ENCODE peak calls at places on chromosomes 13 and 19, in nine cellular contexts. X is activated CD4-positive, alpha-beta T cell treated with anti-CD3 and anti-CD28 coated beads for 48 hours; Z is NCI-H2081; L is PC-3; Q is brain pericyte; S is Right ventricle myocardium superior; F is glutamatergic neuron; D is neural crest cell; B is kidney tubule cell. M is an unnamed sample.

GRCh38 chr13:110250258-110250891 is 56.6 kb downstream of the COL4A1 start:
- DNase-seq in Z (no peak), B (peak), Q (peak), D (no peak), S (peak), F (no peak), L (peak), X (no peak), M (no peak)

GRCh38 chr13:59176775-59177174 is 987.0 kb downstream of the DIAPH3 start:
- DNase-seq in X (no peak), Z (no peak), D (no peak), S (no peak), B (no peak), L (peak), F (no peak), Q (no peak), M (no peak)

GRCh38 chr19:16268676-16269319 is 55.8 kb upstream of the KLF2 start:
- DNase-seq in D (no peak), Q (no peak), L (no peak), Z (no peak), F (no peak), B (no peak), S (no peak), X (peak), M (no peak)

GRCh38 chr19:8558325-8558724 is 18.9 kb downstream of the MYO1F start:
- DNase-seq in L (no peak), D (no peak), X (no peak), B (no peak), F (no peak), S (no peak), Z (no peak), Q (no peak), M (no peak)

GRCh38 chr13:34467450-34468083 is 474.5 kb upstream of the NBEA start:
- DNase-seq in F (no peak), S (no peak), Z (no peak), Q (no peak), L (no peak), D (no peak), X (no peak), B (peak), M (no peak)

GRCh38 chr13:40657307-40657706 is 9.1 kb downstream of the FOXO1 start:
- DNase-seq in Q (no peak), L (no peak), S (no peak), X (no peak), D (no peak), B (no peak), Z (no peak), F (no peak), M (no peak)

GRCh38 chr13:47110141-47110540 is 213.3 kb upstream of the HTR2A start:
- DNase-seq in S (no peak), D (no peak), F (no peak), Z (no peak), L (peak), Q (no peak), B (no peak), X (no peak), M (no peak)

GRCh38 chr13:44578064-44578394 is 1.9 kb upstream of the TSC22D1 start:
- DNase-seq in Q (no peak), L (no peak), Z (no peak), F (no peak), B (no peak), D (no peak), X (no peak), S (no peak), M (no peak)

GRCh38 chr19:8262431-8262830 is 45.7 kb downstream of the CD320 start:
- DNase-seq in Z (no peak), B (no peak), Q (no peak), D (no peak), L (no peak), S (no peak), F (no peak), X (no peak), M (no peak)

GRCh38 chr13:33349314-33349995 is 63.9 kb upstream of the STARD13 start:
- DNase-seq in Q (no peak), F (peak), Z (no peak), S (peak), L (peak), B (peak), X (no peak), D (no peak), M (no peak)

M was measured in smooth muscle cell of the brain vasculature.